ENCODE peak calls at places on chromosome 10, in nine cellular contexts. G, T, O, R, A, B, I, D and N are unnamed samples.

GRCh38 chr10:72162978-72163377 is 52.8 kb upstream of the ANAPC16 start:
- DNase-seq in A (no peak), I (no peak), R (peak), B (no peak), T (no peak), G (no peak), D (no peak), O (peak), N (peak)

GRCh38 chr10:28089467-28089866 is 90.6 kb upstream of the ODAD2 start:
- DNase-seq in I (no peak), T (no peak), G (no peak), R (peak), O (peak), D (no peak), B (no peak), A (no peak), N (peak)

GRCh38 chr10:44921061-44921460 is 9.9 kb downstream of the TMEM72 start:
- DNase-seq in B (no peak), D (no peak), R (no peak), I (no peak), G (no peak), T (no peak), O (no peak), A (no peak), N (no peak)

GRCh38 chr10:89556590-89556989 is 21.2 kb upstream of the SLC16A12 start:
- DNase-seq in T (no peak), B (no peak), G (no peak), D (no peak), O (peak), I (no peak), A (no peak), R (peak), N (peak)

GRCh38 chr10:63192826-63193225 is 59.7 kb downstream of the NRBF2 start:
- DNase-seq in I (no peak), A (no peak), D (no peak), G (no peak), R (no peak), B (no peak), T (no peak), O (no peak), N (no peak)

GRCh38 chr10:47359101-47359500 is 10.9 kb downstream of the RBP3 start:
- DNase-seq in R (no peak), I (no peak), A (no peak), B (no peak), T (no peak), G (no peak), D (no peak), O (no peak), N (no peak)

GRCh38 chr10:81002382-81002781 is 464.7 kb downstream of the SH2D4B start:
- DNase-seq in T (no peak), I (no peak), G (no peak), O (no peak), A (no peak), B (no peak), D (no peak), R (no peak), N (no peak)

GRCh38 chr10:30639946-30640786 is 10.6 kb upstream of the LYZL2 start:
- DNase-seq in A (peak), G (no peak), B (peak), D (no peak), I (peak), R (peak), T (no peak), O (peak), N (peak)

GRCh38 chr10:35433851-35434426 is 97.6 kb downstream of the CCNY start:
- DNase-seq in T (no peak), B (peak), I (no peak), D (no peak), A (peak), R (peak), O (peak), G (no peak), N (peak)

GRCh38 chr10:88427024-88427423 is 156.1 kb downstream of the RNLS start:
- DNase-seq in R (no peak), D (no peak), I (no peak), O (no peak), G (no peak), B (no peak), A (no peak), T (no peak), N (no peak)

GRCh38 chr10:112969542-112969941 is 19.5 kb downstream of the TCF7L2 start:
- DNase-seq in O (no peak), B (no peak), T (no peak), D (no peak), G (no peak), A (peak), I (no peak), R (no peak), N (no peak)

GRCh38 chr10:15140640-15141039 is 27.9 kb downstream of the NMT2 start:
- DNase-seq in T (no peak), G (no peak), R (no peak), B (no peak), I (peak), D (no peak), O (no peak), A (no peak), N (no peak)

GRCh38 chr10:75547391-75548298 is 116.2 kb downstream of the LRMDA start:
- DNase-seq in I (no peak), T (no peak), B (no peak), A (peak), R (peak), G (peak), D (no peak), O (peak), N (peak)

GRCh38 chr10:30456262-30456661 is 22.3 kb downstream of the MAP3K8 start:
- DNase-seq in O (no peak), A (no peak), G (no peak), D (no peak), R (no peak), B (no peak), I (no peak), T (no peak), N (no peak)

GRCh38 chr10:6601224-6601805 is 21.2 kb upstream of the PRKCQ start:
- DNase-seq in B (no peak), R (no peak), G (no peak), I (no peak), A (no peak), O (no peak), T (no peak), D (no peak), N (no peak)

GRCh38 chr10:103433858-103434257 is 18.3 kb downstream of the CALHM2 start:
- DNase-seq in G (no peak), R (no peak), D (peak), T (no peak), A (no peak), B (no peak), I (no peak), O (no peak), N (no peak)

GRCh38 chr10:132564690-132565089 is 27.1 kb downstream of the INPP5A start:
- DNase-seq in B (no peak), G (no peak), R (no peak), D (no peak), A (no peak), I (no peak), T (no peak), O (no peak), N (peak)

GRCh38 chr10:19970707-19971106 is 154.5 kb downstream of the PLXDC2 start:
- DNase-seq in T (no peak), O (no peak), A (no peak), I (no peak), D (no peak), G (no peak), R (no peak), B (no peak), N (no peak)

GRCh38 chr10:91681361-91682276 is 48.7 kb upstream of the PPP1R3C start:
- DNase-seq in B (no peak), A (no peak), D (no peak), O (no peak), T (no peak), I (no peak), R (peak), G (no peak), N (peak)

GRCh38 chr10:70324341-70324861 is 40.6 kb upstream of the NPFFR1 start:
- DNase-seq in D (no peak), T (peak), G (no peak), I (no peak), A (no peak), R (no peak), O (no peak), B (peak), N (no peak)